ENCODE peak calls at places on chromosomes 3 and 15, in seven cellular contexts. One of them, this sample, is unnamed.

GRCh38 chr3:147930417-147930816 is 521.3 kb downstream of the ZIC1 start:
- DNase-seq in Caco-2: no peak
- DNase-seq in adipocyte: peak; percentile 67
- DNase-seq in hepatic stellate cell: no peak
- DNase-seq in SJSA1: no peak
- DNase-seq in activated CD4-positive, alpha-beta T cell treated with anti-CD3 and anti-CD28 coated beads for 36 hours: no peak
- DNase-seq in stimulated activated CD8-positive, alpha-beta memory T cell treated with anti-CD3 and anti-CD28 coated beads, Interleukin-4, amount 100 ng/mL, for 1 hour: no peak
- DNase-seq in this sample: no peak

GRCh38 chr15:48636511-48636910 is 9.0 kb downstream of the FBN1 start:
- DNase-seq in hepatic stellate cell: no peak
- DNase-seq in activated CD4-positive, alpha-beta T cell treated with anti-CD3 and anti-CD28 coated beads for 36 hours: no peak
- DNase-seq in adipocyte: no peak
- DNase-seq in SJSA1: peak; percentile 87
- DNase-seq in Caco-2: no peak
- DNase-seq in stimulated activated CD8-positive, alpha-beta memory T cell treated with anti-CD3 and anti-CD28 coated beads, Interleukin-4, amount 100 ng/mL, for 1 hour: no peak
- DNase-seq in this sample: no peak

GRCh38 chr3:103047640-103048370 is 613.0 kb downstream of the ZPLD1 start:
- DNase-seq in activated CD4-positive, alpha-beta T cell treated with anti-CD3 and anti-CD28 coated beads for 36 hours: no peak
- DNase-seq in stimulated activated CD8-positive, alpha-beta memory T cell treated with anti-CD3 and anti-CD28 coated beads, Interleukin-4, amount 100 ng/mL, for 1 hour: no peak
- DNase-seq in hepatic stellate cell: no peak
- DNase-seq in Caco-2: no peak
- DNase-seq in adipocyte: no peak
- DNase-seq in SJSA1: no peak
- DNase-seq in this sample: no peak

GRCh38 chr15:60326343-60326742 is 71.4 kb downstream of the ANXA2 start:
- DNase-seq in hepatic stellate cell: no peak
- DNase-seq in Caco-2: no peak
- DNase-seq in stimulated activated CD8-positive, alpha-beta memory T cell treated with anti-CD3 and anti-CD28 coated beads, Interleukin-4, amount 100 ng/mL, for 1 hour: no peak
- DNase-seq in adipocyte: no peak
- DNase-seq in activated CD4-positive, alpha-beta T cell treated with anti-CD3 and anti-CD28 coated beads for 36 hours: no peak
- DNase-seq in SJSA1: no peak
- DNase-seq in this sample: no peak

GRCh38 chr3:27675287-27675686 is 46.8 kb downstream of the EOMES start:
- DNase-seq in adipocyte: peak; percentile 44
- DNase-seq in SJSA1: no peak
- DNase-seq in hepatic stellate cell: no peak
- DNase-seq in activated CD4-positive, alpha-beta T cell treated with anti-CD3 and anti-CD28 coated beads for 36 hours: no peak
- DNase-seq in stimulated activated CD8-positive, alpha-beta memory T cell treated with anti-CD3 and anti-CD28 coated beads, Interleukin-4, amount 100 ng/mL, for 1 hour: no peak
- DNase-seq in Caco-2: no peak
- DNase-seq in this sample: no peak

GRCh38 chr3:123244128-123244527 is 42.4 kb downstream of the SEC22A start:
- DNase-seq in stimulated activated CD8-positive, alpha-beta memory T cell treated with anti-CD3 and anti-CD28 coated beads, Interleukin-4, amount 100 ng/mL, for 1 hour: no peak
- DNase-seq in adipocyte: no peak
- DNase-seq in SJSA1: no peak
- DNase-seq in Caco-2: no peak
- DNase-seq in activated CD4-positive, alpha-beta T cell treated with anti-CD3 and anti-CD28 coated beads for 36 hours: peak; percentile 20
- DNase-seq in hepatic stellate cell: no peak
- DNase-seq in this sample: no peak

GRCh38 chr15:56929389-56929788 is 10.9 kb downstream of the TCF12 start:
- DNase-seq in activated CD4-positive, alpha-beta T cell treated with anti-CD3 and anti-CD28 coated beads for 36 hours: no peak
- DNase-seq in hepatic stellate cell: peak; percentile 22
- DNase-seq in stimulated activated CD8-positive, alpha-beta memory T cell treated with anti-CD3 and anti-CD28 coated beads, Interleukin-4, amount 100 ng/mL, for 1 hour: no peak
- DNase-seq in adipocyte: peak; percentile 54
- DNase-seq in Caco-2: no peak
- DNase-seq in SJSA1: no peak
- DNase-seq in this sample: no peak

GRCh38 chr15:67701669-67702068 is 123.6 kb upstream of the SKOR1 start:
- DNase-seq in Caco-2: no peak
- DNase-seq in hepatic stellate cell: no peak
- DNase-seq in SJSA1: no peak
- DNase-seq in activated CD4-positive, alpha-beta T cell treated with anti-CD3 and anti-CD28 coated beads for 36 hours: no peak
- DNase-seq in stimulated activated CD8-positive, alpha-beta memory T cell treated with anti-CD3 and anti-CD28 coated beads, Interleukin-4, amount 100 ng/mL, for 1 hour: no peak
- DNase-seq in adipocyte: peak; percentile 40
- DNase-seq in this sample: no peak

GRCh38 chr3:23649502-23649901 is 156.3 kb upstream of the UBE2E1 start:
- DNase-seq in SJSA1: no peak
- DNase-seq in adipocyte: no peak
- DNase-seq in hepatic stellate cell: no peak
- DNase-seq in activated CD4-positive, alpha-beta T cell treated with anti-CD3 and anti-CD28 coated beads for 36 hours: no peak
- DNase-seq in Caco-2: no peak
- DNase-seq in stimulated activated CD8-positive, alpha-beta memory T cell treated with anti-CD3 and anti-CD28 coated beads, Interleukin-4, amount 100 ng/mL, for 1 hour: no peak
- DNase-seq in this sample: no peak

GRCh38 chr3:157913751-157914150 is 192.5 kb downstream of the SHOX2 start:
- DNase-seq in activated CD4-positive, alpha-beta T cell treated with anti-CD3 and anti-CD28 coated beads for 36 hours: no peak
- DNase-seq in hepatic stellate cell: no peak
- DNase-seq in SJSA1: no peak
- DNase-seq in Caco-2: no peak
- DNase-seq in stimulated activated CD8-positive, alpha-beta memory T cell treated with anti-CD3 and anti-CD28 coated beads, Interleukin-4, amount 100 ng/mL, for 1 hour: no peak
- DNase-seq in adipocyte: peak; percentile 94
- DNase-seq in this sample: peak; percentile 85

GRCh38 chr3:157436583-157437300 is at the start of gene PTX3:
- DNase-seq in Caco-2: no peak
- DNase-seq in SJSA1: peak; percentile 75
- DNase-seq in hepatic stellate cell: peak; percentile 66
- DNase-seq in adipocyte: peak; percentile 91
- DNase-seq in stimulated activated CD8-positive, alpha-beta memory T cell treated with anti-CD3 and anti-CD28 coated beads, Interleukin-4, amount 100 ng/mL, for 1 hour: no peak
- DNase-seq in activated CD4-positive, alpha-beta T cell treated with anti-CD3 and anti-CD28 coated beads for 36 hours: peak; percentile 25
- DNase-seq in this sample: peak; percentile 56

GRCh38 chr3:120114376-120114775 is 20.1 kb upstream of the GSK3B start:
- DNase-seq in hepatic stellate cell: no peak
- DNase-seq in adipocyte: no peak
- DNase-seq in stimulated activated CD8-positive, alpha-beta memory T cell treated with anti-CD3 and anti-CD28 coated beads, Interleukin-4, amount 100 ng/mL, for 1 hour: no peak
- DNase-seq in SJSA1: no peak
- DNase-seq in activated CD4-positive, alpha-beta T cell treated with anti-CD3 and anti-CD28 coated beads for 36 hours: no peak
- DNase-seq in Caco-2: no peak
- DNase-seq in this sample: no peak

GRCh38 chr15:43086551-43086950 is 19.3 kb downstream of the UBR1 start:
- DNase-seq in Caco-2: no peak
- DNase-seq in activated CD4-positive, alpha-beta T cell treated with anti-CD3 and anti-CD28 coated beads for 36 hours: no peak
- DNase-seq in adipocyte: no peak
- DNase-seq in stimulated activated CD8-positive, alpha-beta memory T cell treated with anti-CD3 and anti-CD28 coated beads, Interleukin-4, amount 100 ng/mL, for 1 hour: no peak
- DNase-seq in hepatic stellate cell: no peak
- DNase-seq in SJSA1: no peak
- DNase-seq in this sample: no peak

GRCh38 chr15:75309711-75310110 is 26.2 kb upstream of the COMMD4 start:
- DNase-seq in SJSA1: no peak
- DNase-seq in adipocyte: peak; percentile 54
- DNase-seq in activated CD4-positive, alpha-beta T cell treated with anti-CD3 and anti-CD28 coated beads for 36 hours: no peak
- DNase-seq in stimulated activated CD8-positive, alpha-beta memory T cell treated with anti-CD3 and anti-CD28 coated beads, Interleukin-4, amount 100 ng/mL, for 1 hour: no peak
- DNase-seq in hepatic stellate cell: no peak
- DNase-seq in Caco-2: no peak
- DNase-seq in this sample: no peak

This sample was measured in DMS 273 treated with DMSO at 0.1 percent for 48 hours.